ENCODE peak calls at places on chromosome 9, in nine cellular contexts. R, V, X, W, O, Q, P, K and U are unnamed samples.

GRCh38 chr9:6564370-6564769 is 81.2 kb downstream of the GLDC start:
- DNase-seq in R (no peak), V (no peak), X (no peak), W (no peak), O (no peak), Q (no peak), P (no peak), K (no peak), U (no peak)

GRCh38 chr9:81032831-81033230 is 656.5 kb downstream of the TLE1 start:
- DNase-seq in R (no peak), V (no peak), X (no peak), W (no peak), O (no peak), Q (no peak), P (no peak), K (no peak), U (no peak)

GRCh38 chr9:34501889-34502425 is 20.8 kb downstream of the ENHO start:
- DNase-seq in R (no peak), V (no peak), X (no peak), W (no peak), O (peak; percentile 83), Q (no peak), P (peak; percentile 51), K (no peak), U (no peak)

GRCh38 chr9:84556556-84556955 is 113.0 kb upstream of the NTRK2 start:
- DNase-seq in R (no peak), V (no peak), X (no peak), W (no peak), O (no peak), Q (no peak), P (no peak), K (no peak), U (no peak)

GRCh38 chr9:87657190-87657589 is 68.7 kb upstream of the CTSL start:
- DNase-seq in R (no peak), V (no peak), X (peak; percentile 18), W (no peak), O (no peak), Q (no peak), P (no peak), K (no peak), U (no peak)

GRCh38 chr9:3971391-3972082 is 328.3 kb downstream of the GLIS3 start:
- DNase-seq in R (no peak), V (no peak), X (no peak), W (no peak), O (no peak), Q (no peak), P (no peak), K (no peak), U (peak; percentile 39)

GRCh38 chr9:6896562-6896961 is 138.8 kb downstream of the KDM4C start:
- DNase-seq in R (no peak), V (peak; percentile 49), X (no peak), W (no peak), O (peak; percentile 78), Q (no peak), P (no peak), K (no peak), U (no peak)

GRCh38 chr9:88168564-88168963 is 30.3 kb upstream of the SPATA31C2 start:
- DNase-seq in R (no peak), V (no peak), X (no peak), W (no peak), O (no peak), Q (no peak), P (no peak), K (no peak), U (no peak)

GRCh38 chr9:114321759-114322158 is 1.1 kb upstream of the ORM1 start:
- DNase-seq in R (no peak), V (no peak), X (no peak), W (no peak), O (no peak), Q (no peak), P (no peak), K (no peak), U (no peak)

GRCh38 chr9:752201-752600 is 89.3 kb upstream of the DMRT1 start:
- DNase-seq in R (no peak), V (no peak), X (no peak), W (no peak), O (no peak), Q (no peak), P (no peak), K (no peak), U (no peak)

GRCh38 chr9:106916491-106917235 is 53.7 kb downstream of the ZNF462 start:
- DNase-seq in R (peak; percentile 80), V (no peak), X (peak; percentile 80), W (peak; percentile 68), O (peak; percentile 23), Q (no peak), P (peak; percentile 66), K (no peak), U (no peak)

GRCh38 chr9:133703571-133704399 is 34.4 kb downstream of the SARDH start:
- DNase-seq in R (no peak), V (no peak), X (no peak), W (no peak), O (no peak), Q (peak; percentile 84), P (no peak), K (no peak), U (no peak)

GRCh38 chr9:126480810-126481209 is 132.9 kb upstream of the LMX1B start:
- DNase-seq in R (no peak), V (no peak), X (no peak), W (no peak), O (no peak), Q (no peak), P (no peak), K (no peak), U (no peak)

GRCh38 chr9:21576331-21577189 is 94.4 kb upstream of the IFNE start:
- DNase-seq in R (peak; percentile 93), V (no peak), X (peak; percentile 80), W (no peak), O (peak; percentile 12), Q (no peak), P (no peak), K (peak; percentile 20), U (no peak)

GRCh38 chr9:78130004-78130403 is 98.4 kb upstream of the GNAQ start:
- DNase-seq in R (peak; percentile 56), V (no peak), X (peak; percentile 67), W (no peak), O (no peak), Q (peak; percentile 24), P (peak; percentile 81), K (no peak), U (peak; percentile 25)

DNA sequence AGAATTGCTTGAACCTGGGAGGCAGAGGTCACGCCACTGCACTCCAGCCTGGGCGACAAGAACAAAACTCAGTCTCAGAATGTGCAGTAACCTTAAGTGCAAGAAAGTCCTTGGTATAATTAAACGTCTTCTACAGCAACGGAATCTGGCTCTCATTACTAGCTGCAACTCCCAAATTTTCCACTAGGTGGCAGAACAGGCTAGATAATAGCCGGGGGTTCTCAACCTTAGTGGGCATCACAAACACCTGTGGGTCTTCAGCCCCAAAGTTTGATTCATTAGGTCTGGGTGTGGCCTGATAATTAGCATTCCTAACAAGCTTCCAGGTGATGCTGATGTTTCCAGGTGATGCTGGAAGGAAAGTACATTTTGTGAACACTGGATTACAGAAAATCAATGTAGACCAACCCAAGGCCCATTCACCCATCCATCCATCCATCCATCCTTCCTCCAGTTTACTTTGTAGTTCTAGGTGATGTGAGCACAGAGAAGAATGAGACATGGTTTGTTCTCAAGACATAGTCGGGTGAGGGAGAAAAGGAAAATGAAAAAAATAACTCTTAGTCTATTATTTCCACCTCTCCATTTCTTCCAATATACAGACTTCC is 37.3 kb downstream of the FBXW2 start:
- DNase-seq in R (peak; percentile 24), V (peak; percentile 76), X (peak; percentile 47), W (peak; percentile 28), O (peak; percentile 39), Q (peak; percentile 86), P (peak; percentile 77), K (peak; percentile 30), U (peak; percentile 67)
- H3K27ac ChIP-seq in R (no peak overlapping the region), V (no peak overlapping the region), X (no peak overlapping the region), W (no peak overlapping the region), O (no peak overlapping the region), Q (no peak overlapping the region), P (peak overlapping the region; percentile 46), K (no peak overlapping the region), U (peak overlapping the region; percentile 82)

GRCh38 chr9:69697475-69697874 is 25.3 kb upstream of the APBA1 start:
- DNase-seq in R (no peak), V (no peak), X (no peak), W (no peak), O (no peak), Q (no peak), P (no peak), K (no peak), U (no peak)
- TF ChIP-seq CTCF in R (no peak), V (no peak), X (no peak), W (no peak), O (no peak), Q (no peak), P (no peak), K (no peak), U (no peak)

GRCh38 chr9:33250458-33250995 is 10.6 kb downstream of the SPINK4 start:
- DNase-seq in R (no peak), V (no peak), X (no peak), W (no peak), O (no peak), Q (no peak), P (no peak), K (no peak), U (no peak)
- TF ChIP-seq REST in R (no peak), V (no peak), X (no peak), W (no peak), O (no peak), Q (no peak), P (no peak), K (no peak), U (no peak)

DNA sequence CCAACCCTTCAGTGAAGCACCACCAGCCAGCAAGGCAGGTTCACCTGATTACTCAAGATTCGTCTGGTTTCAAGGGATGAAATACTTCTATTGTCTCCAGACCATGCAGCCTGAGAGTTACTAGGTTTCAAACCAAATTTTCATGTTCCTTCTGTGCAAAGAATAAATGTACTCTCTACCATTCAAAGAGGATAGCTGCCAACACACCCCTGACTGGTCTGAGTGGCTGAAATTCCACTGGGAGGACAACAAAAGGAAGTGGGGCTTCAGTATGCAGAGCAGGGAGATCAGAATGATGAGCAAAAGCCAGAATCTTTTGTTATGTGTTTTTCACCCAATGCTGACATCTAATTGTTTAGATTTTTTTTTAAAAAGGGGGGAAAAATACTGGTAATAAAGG is 356.3 kb downstream of the BNC2 start:
- DNase-seq in R (no peak), V (no peak), X (no peak), W (no peak), O (no peak), Q (no peak), P (peak; percentile 78), K (no peak), U (no peak)
- H3K27ac ChIP-seq in R (no peak overlapping the region), V (no peak overlapping the region), X (no peak overlapping the region), W (no peak overlapping the region), O (no peak overlapping the region), Q (peak overlapping the region; percentile 85), P (peak overlapping the region; percentile 45), K (no peak overlapping the region), U (no peak overlapping the region)